ENCODE peak calls at places on chromosomes 7 and 10, in five cellular contexts. S, C, R, K and N are unnamed samples.

GRCh38 chr7:31957090-31957720 is 113.0 kb downstream of the PDE1C start:
- DNase-seq in S (no peak), C (peak), R (no peak), K (peak), N (no peak)

GRCh38 chr10:24229909-24230308 is 21.0 kb downstream of the KIAA1217 start:
- DNase-seq in S (no peak), C (no peak), R (no peak), K (no peak), N (no peak)

GRCh38 chr7:104231054-104232046 is 23.5 kb upstream of the ORC5 start:
- DNase-seq in S (peak), C (peak), R (no peak), K (peak), N (peak)

GRCh38 chr10:73588656-73589055 is 2.5 kb downstream of the USP54 start:
- DNase-seq in S (no peak), C (no peak), R (no peak), K (peak), N (no peak)

GRCh38 chr7:50962962-50963374 is 180.3 kb upstream of the GRB10 start:
- DNase-seq in S (peak), C (peak), R (no peak), K (no peak), N (no peak)

GRCh38 chr7:97307521-97308108 is 190.1 kb downstream of the SDHAF3 start:
- DNase-seq in S (no peak), C (no peak), R (no peak), K (peak), N (no peak)

GRCh38 chr7:94975316-94975715 is 67.9 kb downstream of the PPP1R9A start:
- DNase-seq in S (no peak), C (no peak), R (no peak), K (no peak), N (no peak)

GRCh38 chr7:51067757-51068156 is 248.9 kb downstream of the COBL start:
- DNase-seq in S (peak), C (peak), R (no peak), K (peak), N (no peak)

GRCh38 chr10:78299861-78300453 is 266.3 kb downstream of the RPS24 start:
- DNase-seq in S (peak), C (no peak), R (no peak), K (no peak), N (no peak)

GRCh38 chr10:15150563-15150962 is 17.9 kb downstream of the NMT2 start:
- DNase-seq in S (no peak), C (no peak), R (no peak), K (no peak), N (no peak)

GRCh38 chr7:41245916-41246315 is 457.0 kb downstream of the INHBA start:
- DNase-seq in S (no peak), C (no peak), R (no peak), K (no peak), N (no peak)
- H3K27ac ChIP-seq in S (no peak), C (no peak), R (no peak), K (no peak), N (no peak)

DNA sequence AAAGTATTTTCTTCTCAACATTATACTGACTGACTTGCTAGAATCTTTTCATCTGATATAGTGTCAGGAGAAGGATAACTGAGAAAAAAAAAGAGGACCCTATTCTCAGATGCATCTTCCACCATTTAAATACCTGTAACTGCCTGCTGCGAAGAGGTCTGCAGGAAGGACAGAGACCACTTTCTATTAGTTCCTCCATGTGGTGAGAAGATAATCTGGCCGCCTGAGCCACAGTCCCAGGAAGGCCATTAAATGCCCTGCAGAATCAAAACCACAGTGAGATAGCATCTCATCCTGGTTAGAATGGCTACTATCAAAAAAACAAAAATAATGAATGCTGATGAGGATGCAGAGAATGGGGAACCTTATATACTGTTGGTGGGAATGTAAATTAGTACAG is 19.9 kb upstream of the IFIT1B start:
- DNase-seq in S (no peak), C (no peak), R (no peak), K (no peak), N (no peak)
- H3K27ac ChIP-seq in S (no peak), C (no peak), R (no peak), K (no peak), N (no peak)

GRCh38 chr10:1103551-1103950 is 47.4 kb downstream of the WDR37 start:
- DNase-seq in S (no peak), C (no peak), R (no peak), K (no peak), N (no peak)
- H3K27ac ChIP-seq in S (no peak), C (no peak), R (no peak), K (no peak), N (no peak)

GRCh38 chr10:71218833-71219120 is 6.4 kb downstream of the UNC5B start:
- DNase-seq in S (no peak), C (no peak), R (no peak), K (no peak), N (no peak)
- H3K27ac ChIP-seq in S (no peak), C (no peak), R (peak), K (no peak), N (no peak)

GRCh38 chr7:19098510-19098909 is 18.9 kb downstream of the TWIST1 start:
- DNase-seq in S (no peak), C (no peak), R (no peak), K (no peak), N (no peak)

GRCh38 chr7:19102884-19103283 is 14.6 kb downstream of the TWIST1 start:
- DNase-seq in S (no peak), C (no peak), R (no peak), K (no peak), N (no peak)

GRCh38 chr7:19099194-19099593 is 18.2 kb downstream of the TWIST1 start:
- DNase-seq in S (no peak), C (no peak), R (no peak), K (no peak), N (no peak)

GRCh38 chr7:19099924-19100323 is 17.5 kb downstream of the TWIST1 start:
- DNase-seq in S (no peak), C (no peak), R (no peak), K (no peak), N (no peak)

GRCh38 chr7:19101911-19102310 is 15.5 kb downstream of the TWIST1 start:
- DNase-seq in S (no peak), C (no peak), R (no peak), K (no peak), N (no peak)
- H3K27ac ChIP-seq in S (no peak), C (no peak), R (no peak), K (no peak), N (no peak)

GRCh38 chr10:80407836-80408197 is 534 bp upstream of the PRXL2A start:
- DNase-seq in S (no peak), C (peak), R (no peak), K (no peak), N (no peak)

GRCh38 chr10:80408198-80409085 is at the start of gene PRXL2A:
- DNase-seq in S (peak), C (peak), R (peak), K (no peak), N (peak)

GRCh38 chr10:80410122-80410521 is 1.8 kb downstream of the PRXL2A start:
- DNase-seq in S (no peak), C (no peak), R (no peak), K (no peak), N (no peak)

GRCh38 chr10:80410578-80411145 is 2.3 kb downstream of the PRXL2A start:
- DNase-seq in S (no peak), C (no peak), R (no peak), K (no peak), N (no peak)

DNA sequence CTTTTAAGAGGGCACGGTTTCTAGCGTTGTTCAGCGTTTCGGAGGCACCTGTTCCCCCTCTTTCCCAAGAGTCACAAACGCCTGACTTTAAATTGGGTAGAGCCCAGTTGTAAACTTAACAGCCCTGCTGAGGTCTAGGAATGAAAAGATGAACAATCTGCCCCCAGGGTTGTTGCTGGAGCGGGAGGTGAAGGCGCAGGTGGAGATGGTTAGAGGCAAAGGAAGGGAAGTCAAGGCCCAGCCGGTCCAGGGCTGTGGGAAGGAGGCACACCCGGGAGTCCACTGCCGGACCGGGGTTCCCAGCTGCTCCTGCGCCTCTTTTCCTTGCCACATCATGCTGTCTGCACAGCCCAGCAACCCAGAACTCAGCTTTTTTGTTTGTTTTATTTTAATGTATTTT is 770 bp downstream of the PRXL2A start:
- DNase-seq in S (no peak), C (no peak), R (no peak), K (no peak), N (no peak)
- H3K27ac ChIP-seq in S (peak), C (peak), R (peak), K (no peak), N (peak)

GRCh38 chr10:111983970-111984525 is 199.5 kb downstream of the GPAM start:
- DNase-seq in S (no peak), C (no peak), R (no peak), K (no peak), N (no peak)

GRCh38 chr10:111989136-111990050 is 194.2 kb downstream of the GPAM start:
- DNase-seq in S (no peak), C (no peak), R (no peak), K (no peak), N (no peak)

GRCh38 chr10:111990734-111991133 is 192.8 kb downstream of the GPAM start:
- DNase-seq in S (no peak), C (no peak), R (no peak), K (no peak), N (no peak)

GRCh38 chr10:111986079-111986478 is 197.5 kb downstream of the GPAM start:
- DNase-seq in S (no peak), C (no peak), R (no peak), K (no peak), N (no peak)
- H3K27ac ChIP-seq in S (peak), C (no peak), R (no peak), K (no peak), N (no peak)

DNA sequence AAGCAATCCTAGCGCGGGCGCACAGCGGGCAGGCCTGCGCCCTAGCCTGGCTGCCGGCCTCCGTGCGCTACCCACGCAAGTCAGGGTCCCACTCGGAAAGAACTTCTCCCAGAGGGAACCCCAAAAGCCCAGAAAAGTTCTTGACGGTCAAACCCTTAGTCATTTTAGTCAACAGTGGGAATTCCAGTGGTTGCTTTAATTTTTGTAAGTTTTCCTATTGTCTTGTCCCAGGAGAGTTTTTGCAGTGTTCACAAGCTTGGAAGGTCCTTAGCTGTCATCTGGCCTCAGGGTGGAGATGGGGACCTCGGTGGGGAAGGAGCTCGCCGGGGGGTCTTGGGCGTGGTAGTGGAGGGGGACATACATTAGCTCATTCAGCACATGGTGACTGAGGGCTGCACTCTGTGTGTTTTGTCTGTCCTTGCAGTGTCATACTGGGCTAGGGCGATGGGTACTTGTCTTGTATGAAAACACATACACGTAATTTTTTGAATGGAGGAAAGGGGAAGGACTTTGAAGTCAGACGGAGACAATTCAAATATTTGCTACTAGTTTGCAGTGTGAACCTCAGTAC is 727 bp downstream of the MINDY4 start:
- DNase-seq in S (no peak), C (no peak), R (no peak), K (no peak), N (no peak)
- H3K27ac ChIP-seq in S (peak), C (peak), R (no peak), K (peak), N (peak)

DNA sequence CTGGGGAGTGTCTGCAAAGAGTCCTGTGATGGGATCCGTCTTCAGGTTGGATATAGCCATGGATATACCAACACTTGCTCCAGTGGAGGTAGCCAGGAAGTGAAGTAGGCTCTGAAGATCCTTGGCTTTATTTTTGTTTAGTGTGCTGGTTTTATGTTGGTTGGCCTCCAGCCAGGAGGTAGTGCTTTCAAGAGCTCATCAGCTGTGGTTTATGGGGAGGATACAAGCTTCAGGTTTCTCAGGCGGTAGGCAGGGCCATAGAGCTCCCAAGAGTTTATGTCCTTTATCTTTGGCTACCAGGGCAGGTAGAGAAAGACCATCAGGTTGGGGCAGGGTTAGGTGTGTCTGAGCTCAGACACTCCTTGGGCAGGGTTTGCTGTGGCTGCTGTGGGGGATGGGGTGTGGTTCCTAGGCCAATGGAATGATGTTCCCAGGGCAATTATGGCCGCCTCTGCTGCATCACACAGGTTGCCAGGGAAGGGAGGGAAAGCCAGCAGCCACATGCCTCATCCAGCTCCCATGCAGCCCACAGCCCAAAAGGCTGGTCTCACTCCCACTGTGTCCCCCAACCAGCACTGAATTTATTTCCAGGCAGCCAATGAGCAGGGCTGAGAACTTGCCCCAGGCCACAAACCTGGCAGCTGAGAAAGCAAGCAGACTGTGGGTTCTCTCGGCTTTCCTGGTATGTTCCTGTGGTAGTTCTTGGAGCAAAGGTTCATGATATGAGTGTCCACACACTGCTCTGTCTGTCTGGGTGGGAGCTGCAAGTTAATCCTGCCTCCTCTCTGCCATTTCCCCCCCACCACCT is 67.0 kb upstream of the PRLHR start:
- DNase-seq in S (peak), C (no peak), R (no peak), K (no peak), N (no peak)
- H3K27ac ChIP-seq in S (no peak), C (no peak), R (no peak), K (no peak), N (no peak)

GRCh38 chr7:128862571-128863432 is at the start of gene ATP6V1F:
- DNase-seq in S (peak), C (peak), R (peak), K (peak), N (peak)
- H3K27ac ChIP-seq in S (peak), C (peak), R (peak), K (peak), N (peak)